ENCODE peak calls at places on chromosomes 4 and X, in six cellular contexts. One of them, this sample, is unnamed.

GRCh38 chrX:53280703-53281320 is 572 bp downstream of the IQSEC2 start:
- DNase-seq in stimulated activated naive CD8-positive, alpha-beta T cell treated with anti-CD3 and anti-CD28 coated beads, Interleukin-15, Interleukin-2, amounts not matched to agents 100 U/mL and 50 U/mL, for 24 hours: no peak
- DNase-seq in H54: no peak
- DNase-seq in stimulated activated CD4-positive, alpha-beta T cell treated with anti-CD3 and anti-CD28 coated beads, Interleukin-2, amount 100 ng/mL, for 48 hours: no peak
- DNase-seq in T-helper 2 cell: no peak
- DNase-seq in choroid plexus epithelial cell: peak; percentile 49
- DNase-seq in this sample: no peak

GRCh38 chrX:147735364-147735763 is 176.4 kb upstream of the FMR1 start:
- DNase-seq in choroid plexus epithelial cell: no peak
- DNase-seq in stimulated activated naive CD8-positive, alpha-beta T cell treated with anti-CD3 and anti-CD28 coated beads, Interleukin-15, Interleukin-2, amounts not matched to agents 100 U/mL and 50 U/mL, for 24 hours: no peak
- DNase-seq in stimulated activated CD4-positive, alpha-beta T cell treated with anti-CD3 and anti-CD28 coated beads, Interleukin-2, amount 100 ng/mL, for 48 hours: no peak
- DNase-seq in T-helper 2 cell: no peak
- DNase-seq in H54: no peak
- DNase-seq in this sample: no peak

GRCh38 chr4:2662598-2662997 is 93.5 kb downstream of the TNIP2 start:
- DNase-seq in choroid plexus epithelial cell: peak; percentile 91
- DNase-seq in stimulated activated naive CD8-positive, alpha-beta T cell treated with anti-CD3 and anti-CD28 coated beads, Interleukin-15, Interleukin-2, amounts not matched to agents 100 U/mL and 50 U/mL, for 24 hours: no peak
- DNase-seq in H54: no peak
- DNase-seq in T-helper 2 cell: no peak
- DNase-seq in stimulated activated CD4-positive, alpha-beta T cell treated with anti-CD3 and anti-CD28 coated beads, Interleukin-2, amount 100 ng/mL, for 48 hours: no peak
- DNase-seq in this sample: no peak

GRCh38 chrX:24169211-24169610 is 19.7 kb downstream of the ZFX start:
- DNase-seq in choroid plexus epithelial cell: no peak
- DNase-seq in stimulated activated CD4-positive, alpha-beta T cell treated with anti-CD3 and anti-CD28 coated beads, Interleukin-2, amount 100 ng/mL, for 48 hours: no peak
- DNase-seq in T-helper 2 cell: no peak
- DNase-seq in stimulated activated naive CD8-positive, alpha-beta T cell treated with anti-CD3 and anti-CD28 coated beads, Interleukin-15, Interleukin-2, amounts not matched to agents 100 U/mL and 50 U/mL, for 24 hours: no peak
- DNase-seq in H54: no peak
- DNase-seq in this sample: no peak

GRCh38 chr4:144720491-144720890 is 74.5 kb downstream of the HHIP start:
- DNase-seq in stimulated activated naive CD8-positive, alpha-beta T cell treated with anti-CD3 and anti-CD28 coated beads, Interleukin-15, Interleukin-2, amounts not matched to agents 100 U/mL and 50 U/mL, for 24 hours: no peak
- DNase-seq in T-helper 2 cell: no peak
- DNase-seq in stimulated activated CD4-positive, alpha-beta T cell treated with anti-CD3 and anti-CD28 coated beads, Interleukin-2, amount 100 ng/mL, for 48 hours: no peak
- DNase-seq in H54: no peak
- DNase-seq in choroid plexus epithelial cell: no peak
- DNase-seq in this sample: no peak

GRCh38 chrX:149909324-149910177 is 19.8 kb upstream of the HSFX4 start:
- DNase-seq in stimulated activated naive CD8-positive, alpha-beta T cell treated with anti-CD3 and anti-CD28 coated beads, Interleukin-15, Interleukin-2, amounts not matched to agents 100 U/mL and 50 U/mL, for 24 hours: no peak
- DNase-seq in T-helper 2 cell: peak; percentile 12
- DNase-seq in H54: no peak
- DNase-seq in choroid plexus epithelial cell: no peak
- DNase-seq in stimulated activated CD4-positive, alpha-beta T cell treated with anti-CD3 and anti-CD28 coated beads, Interleukin-2, amount 100 ng/mL, for 48 hours: no peak
- DNase-seq in this sample: no peak

GRCh38 chrX:23185951-23186350 is 148.7 kb upstream of the PTCHD1 start:
- DNase-seq in T-helper 2 cell: no peak
- DNase-seq in stimulated activated naive CD8-positive, alpha-beta T cell treated with anti-CD3 and anti-CD28 coated beads, Interleukin-15, Interleukin-2, amounts not matched to agents 100 U/mL and 50 U/mL, for 24 hours: no peak
- DNase-seq in H54: no peak
- DNase-seq in stimulated activated CD4-positive, alpha-beta T cell treated with anti-CD3 and anti-CD28 coated beads, Interleukin-2, amount 100 ng/mL, for 48 hours: no peak
- DNase-seq in choroid plexus epithelial cell: no peak
- DNase-seq in this sample: no peak

GRCh38 chrX:149487292-149487691 is 17.8 kb downstream of the IDS start:
- DNase-seq in T-helper 2 cell: no peak
- DNase-seq in choroid plexus epithelial cell: no peak
- DNase-seq in stimulated activated naive CD8-positive, alpha-beta T cell treated with anti-CD3 and anti-CD28 coated beads, Interleukin-15, Interleukin-2, amounts not matched to agents 100 U/mL and 50 U/mL, for 24 hours: no peak
- DNase-seq in H54: no peak
- DNase-seq in stimulated activated CD4-positive, alpha-beta T cell treated with anti-CD3 and anti-CD28 coated beads, Interleukin-2, amount 100 ng/mL, for 48 hours: no peak
- DNase-seq in this sample: no peak

GRCh38 chrX:107537815-107538214 is 88.4 kb downstream of the FRMPD3 start:
- DNase-seq in H54: peak; percentile 9
- DNase-seq in stimulated activated CD4-positive, alpha-beta T cell treated with anti-CD3 and anti-CD28 coated beads, Interleukin-2, amount 100 ng/mL, for 48 hours: peak; percentile 27
- DNase-seq in T-helper 2 cell: no peak
- DNase-seq in choroid plexus epithelial cell: peak; percentile 67
- DNase-seq in stimulated activated naive CD8-positive, alpha-beta T cell treated with anti-CD3 and anti-CD28 coated beads, Interleukin-15, Interleukin-2, amounts not matched to agents 100 U/mL and 50 U/mL, for 24 hours: peak; percentile 33
- DNase-seq in this sample: peak; percentile 3

GRCh38 chrX:39819921-39820849 is 277.6 kb downstream of the BCOR start:
- DNase-seq in T-helper 2 cell: no peak
- DNase-seq in choroid plexus epithelial cell: no peak
- DNase-seq in stimulated activated CD4-positive, alpha-beta T cell treated with anti-CD3 and anti-CD28 coated beads, Interleukin-2, amount 100 ng/mL, for 48 hours: no peak
- DNase-seq in H54: no peak
- DNase-seq in stimulated activated naive CD8-positive, alpha-beta T cell treated with anti-CD3 and anti-CD28 coated beads, Interleukin-15, Interleukin-2, amounts not matched to agents 100 U/mL and 50 U/mL, for 24 hours: no peak
- DNase-seq in this sample: no peak

GRCh38 chr4:176971576-176972105 is 178.9 kb upstream of the VEGFC start:
- DNase-seq in stimulated activated naive CD8-positive, alpha-beta T cell treated with anti-CD3 and anti-CD28 coated beads, Interleukin-15, Interleukin-2, amounts not matched to agents 100 U/mL and 50 U/mL, for 24 hours: no peak
- DNase-seq in H54: no peak
- DNase-seq in stimulated activated CD4-positive, alpha-beta T cell treated with anti-CD3 and anti-CD28 coated beads, Interleukin-2, amount 100 ng/mL, for 48 hours: no peak
- DNase-seq in choroid plexus epithelial cell: peak; percentile 4
- DNase-seq in T-helper 2 cell: no peak
- DNase-seq in this sample: no peak

GRCh38 chr4:105149771-105150170 is 3.1 kb downstream of the TET2 start:
- DNase-seq in T-helper 2 cell: no peak
- DNase-seq in choroid plexus epithelial cell: no peak
- DNase-seq in stimulated activated naive CD8-positive, alpha-beta T cell treated with anti-CD3 and anti-CD28 coated beads, Interleukin-15, Interleukin-2, amounts not matched to agents 100 U/mL and 50 U/mL, for 24 hours: no peak
- DNase-seq in stimulated activated CD4-positive, alpha-beta T cell treated with anti-CD3 and anti-CD28 coated beads, Interleukin-2, amount 100 ng/mL, for 48 hours: no peak
- DNase-seq in H54: no peak
- DNase-seq in this sample: no peak

GRCh38 chr4:23788027-23788426 is 101.8 kb downstream of the PPARGC1A start:
- DNase-seq in choroid plexus epithelial cell: no peak
- DNase-seq in T-helper 2 cell: no peak
- DNase-seq in stimulated activated naive CD8-positive, alpha-beta T cell treated with anti-CD3 and anti-CD28 coated beads, Interleukin-15, Interleukin-2, amounts not matched to agents 100 U/mL and 50 U/mL, for 24 hours: no peak
- DNase-seq in H54: no peak
- DNase-seq in stimulated activated CD4-positive, alpha-beta T cell treated with anti-CD3 and anti-CD28 coated beads, Interleukin-2, amount 100 ng/mL, for 48 hours: no peak
- DNase-seq in this sample: no peak

GRCh38 chr4:86549163-86549788 is 44.8 kb upstream of the PTPN13 start:
- DNase-seq in stimulated activated naive CD8-positive, alpha-beta T cell treated with anti-CD3 and anti-CD28 coated beads, Interleukin-15, Interleukin-2, amounts not matched to agents 100 U/mL and 50 U/mL, for 24 hours: no peak
- DNase-seq in stimulated activated CD4-positive, alpha-beta T cell treated with anti-CD3 and anti-CD28 coated beads, Interleukin-2, amount 100 ng/mL, for 48 hours: no peak
- DNase-seq in choroid plexus epithelial cell: peak; percentile 12
- DNase-seq in T-helper 2 cell: no peak
- DNase-seq in H54: no peak
- DNase-seq in this sample: no peak

GRCh38 chr4:4575284-4576211 is 33.7 kb upstream of the STX18 start:
- DNase-seq in T-helper 2 cell: peak; percentile 59
- DNase-seq in choroid plexus epithelial cell: peak; percentile 65
- DNase-seq in stimulated activated CD4-positive, alpha-beta T cell treated with anti-CD3 and anti-CD28 coated beads, Interleukin-2, amount 100 ng/mL, for 48 hours: peak; percentile 59
- DNase-seq in H54: peak; percentile 51
- DNase-seq in stimulated activated naive CD8-positive, alpha-beta T cell treated with anti-CD3 and anti-CD28 coated beads, Interleukin-15, Interleukin-2, amounts not matched to agents 100 U/mL and 50 U/mL, for 24 hours: peak; percentile 68
- DNase-seq in this sample: peak; percentile 35

GRCh38 chr4:87120411-87121162 is 99.8 kb downstream of the KLHL8 start:
- DNase-seq in T-helper 2 cell: no peak
- DNase-seq in stimulated activated naive CD8-positive, alpha-beta T cell treated with anti-CD3 and anti-CD28 coated beads, Interleukin-15, Interleukin-2, amounts not matched to agents 100 U/mL and 50 U/mL, for 24 hours: no peak
- DNase-seq in H54: no peak
- DNase-seq in stimulated activated CD4-positive, alpha-beta T cell treated with anti-CD3 and anti-CD28 coated beads, Interleukin-2, amount 100 ng/mL, for 48 hours: no peak
- DNase-seq in choroid plexus epithelial cell: peak; percentile 86
- DNase-seq in this sample: no peak

GRCh38 chrX:71106427-71106826 is at the start of gene CXorf65:
- DNase-seq in T-helper 2 cell: no peak
- DNase-seq in stimulated activated naive CD8-positive, alpha-beta T cell treated with anti-CD3 and anti-CD28 coated beads, Interleukin-15, Interleukin-2, amounts not matched to agents 100 U/mL and 50 U/mL, for 24 hours: peak; percentile 28
- DNase-seq in stimulated activated CD4-positive, alpha-beta T cell treated with anti-CD3 and anti-CD28 coated beads, Interleukin-2, amount 100 ng/mL, for 48 hours: no peak
- DNase-seq in choroid plexus epithelial cell: no peak
- DNase-seq in H54: no peak
- DNase-seq in this sample: no peak

GRCh38 chr4:73609688-73610087 is 10.5 kb downstream of the RASSF6 start:
- DNase-seq in choroid plexus epithelial cell: peak; percentile 94
- DNase-seq in stimulated activated CD4-positive, alpha-beta T cell treated with anti-CD3 and anti-CD28 coated beads, Interleukin-2, amount 100 ng/mL, for 48 hours: no peak
- DNase-seq in stimulated activated naive CD8-positive, alpha-beta T cell treated with anti-CD3 and anti-CD28 coated beads, Interleukin-15, Interleukin-2, amounts not matched to agents 100 U/mL and 50 U/mL, for 24 hours: no peak
- DNase-seq in T-helper 2 cell: no peak
- DNase-seq in H54: no peak
- DNase-seq in this sample: no peak

GRCh38 chrX:73215263-73215662 is 612 bp upstream of the NAP1L2 start:
- DNase-seq in H54: no peak
- DNase-seq in T-helper 2 cell: no peak
- DNase-seq in stimulated activated naive CD8-positive, alpha-beta T cell treated with anti-CD3 and anti-CD28 coated beads, Interleukin-15, Interleukin-2, amounts not matched to agents 100 U/mL and 50 U/mL, for 24 hours: no peak
- DNase-seq in stimulated activated CD4-positive, alpha-beta T cell treated with anti-CD3 and anti-CD28 coated beads, Interleukin-2, amount 100 ng/mL, for 48 hours: no peak
- DNase-seq in choroid plexus epithelial cell: no peak
- DNase-seq in this sample: no peak

GRCh38 chrX:43728002-43728401 is 71.9 kb downstream of the MAOA start:
- DNase-seq in T-helper 2 cell: no peak
- DNase-seq in stimulated activated naive CD8-positive, alpha-beta T cell treated with anti-CD3 and anti-CD28 coated beads, Interleukin-15, Interleukin-2, amounts not matched to agents 100 U/mL and 50 U/mL, for 24 hours: no peak
- DNase-seq in stimulated activated CD4-positive, alpha-beta T cell treated with anti-CD3 and anti-CD28 coated beads, Interleukin-2, amount 100 ng/mL, for 48 hours: no peak
- DNase-seq in choroid plexus epithelial cell: peak; percentile 55
- DNase-seq in H54: no peak
- DNase-seq in this sample: no peak

GRCh38 chr4:170465434-170465833 is 375.7 kb upstream of the AADAT start:
- DNase-seq in T-helper 2 cell: no peak
- DNase-seq in choroid plexus epithelial cell: no peak
- DNase-seq in stimulated activated naive CD8-positive, alpha-beta T cell treated with anti-CD3 and anti-CD28 coated beads, Interleukin-15, Interleukin-2, amounts not matched to agents 100 U/mL and 50 U/mL, for 24 hours: no peak
- DNase-seq in stimulated activated CD4-positive, alpha-beta T cell treated with anti-CD3 and anti-CD28 coated beads, Interleukin-2, amount 100 ng/mL, for 48 hours: no peak
- DNase-seq in H54: no peak
- DNase-seq in this sample: no peak

GRCh38 chr4:125750827-125751466 is 436.2 kb downstream of the FAT4 start:
- DNase-seq in H54: no peak
- DNase-seq in stimulated activated CD4-positive, alpha-beta T cell treated with anti-CD3 and anti-CD28 coated beads, Interleukin-2, amount 100 ng/mL, for 48 hours: no peak
- DNase-seq in choroid plexus epithelial cell: peak; percentile 85
- DNase-seq in stimulated activated naive CD8-positive, alpha-beta T cell treated with anti-CD3 and anti-CD28 coated beads, Interleukin-15, Interleukin-2, amounts not matched to agents 100 U/mL and 50 U/mL, for 24 hours: no peak
- DNase-seq in T-helper 2 cell: no peak
- DNase-seq in this sample: no peak

GRCh38 chrX:119648421-119648775 is 42.2 kb upstream of the NKRF start:
- DNase-seq in choroid plexus epithelial cell: no peak
- DNase-seq in stimulated activated naive CD8-positive, alpha-beta T cell treated with anti-CD3 and anti-CD28 coated beads, Interleukin-15, Interleukin-2, amounts not matched to agents 100 U/mL and 50 U/mL, for 24 hours: no peak
- DNase-seq in stimulated activated CD4-positive, alpha-beta T cell treated with anti-CD3 and anti-CD28 coated beads, Interleukin-2, amount 100 ng/mL, for 48 hours: no peak
- DNase-seq in H54: no peak
- DNase-seq in T-helper 2 cell: no peak
- DNase-seq in this sample: no peak

GRCh38 chrX:47143894-47144625 is 442 bp downstream of the NDUFB11 start:
- DNase-seq in stimulated activated CD4-positive, alpha-beta T cell treated with anti-CD3 and anti-CD28 coated beads, Interleukin-2, amount 100 ng/mL, for 48 hours: no peak
- DNase-seq in H54: peak; percentile 2
- DNase-seq in stimulated activated naive CD8-positive, alpha-beta T cell treated with anti-CD3 and anti-CD28 coated beads, Interleukin-15, Interleukin-2, amounts not matched to agents 100 U/mL and 50 U/mL, for 24 hours: peak; percentile 26
- DNase-seq in T-helper 2 cell: peak; percentile 6
- DNase-seq in choroid plexus epithelial cell: peak; percentile 33
- DNase-seq in this sample: no peak